ENCODE peak calls at places on chromosomes 1 and 21, in four cellular contexts. P, A, L and I are unnamed samples.

GRCh38 chr1:71492298-71493041 is 411.6 kb upstream of the ZRANB2 start:
- DNase-seq in A (no peak), P (no peak), L (no peak), I (no peak)

GRCh38 chr21:42703936-42704335 is 50.5 kb downstream of the PDE9A start:
- DNase-seq in L (no peak), A (no peak), P (no peak), I (no peak)

GRCh38 chr1:92543131-92544055 is 56.7 kb upstream of the GFI1 start:
- DNase-seq in A (no peak), P (no peak), L (no peak), I (no peak)

GRCh38 chr1:157968503-157968902 is 24.9 kb upstream of the KIRREL1 start:
- DNase-seq in P (no peak), A (peak; percentile 57), L (no peak), I (no peak)

GRCh38 chr1:119767486-119767885 is 1.2 kb downstream of the HMGCS2 start:
- DNase-seq in A (no peak), P (no peak), L (no peak), I (no peak)

GRCh38 chr1:245338485-245338877 is 183.7 kb downstream of the KIF26B start:
- DNase-seq in A (no peak), P (no peak), L (no peak), I (no peak)

GRCh38 chr1:5297199-5297877 is 642.9 kb downstream of the AJAP1 start:
- DNase-seq in A (no peak), P (no peak), L (no peak), I (no peak)

GRCh38 chr1:203200059-203200553 is 13.6 kb upstream of the CHI3L1 start:
- DNase-seq in A (peak; percentile 78), L (no peak), P (peak; percentile 17), I (no peak)

GRCh38 chr1:35377553-35377952 is 109.0 kb downstream of the ZMYM4 start:
- DNase-seq in L (no peak), P (no peak), A (no peak), I (no peak)

GRCh38 chr1:41540886-41541591 is 56.6 kb upstream of the EDN2 start:
- DNase-seq in A (no peak), P (no peak), L (no peak), I (no peak)

GRCh38 chr21:44846485-44847260 is 26.8 kb downstream of the PTTG1IP start:
- DNase-seq in P (peak; percentile 74), A (peak; percentile 44), L (no peak), I (no peak)

GRCh38 chr1:1954831-1955441 is 35.9 kb upstream of the TMEM52 start:
- DNase-seq in A (no peak), L (no peak), P (no peak), I (no peak)

GRCh38 chr1:66266756-66267155 is 267.2 kb upstream of the SGIP1 start:
- DNase-seq in A (peak; percentile 52), L (no peak), P (no peak), I (no peak)

GRCh38 chr1:94633051-94633450 is 91.5 kb upstream of the F3 start:
- DNase-seq in P (no peak), L (no peak), A (peak; percentile 78), I (no peak)

GRCh38 chr1:161273402-161273801 is 14.9 kb downstream of the PCP4L1 start:
- DNase-seq in P (no peak), L (no peak), A (no peak), I (no peak)

GRCh38 chr1:107680579-107680985 is 284.4 kb downstream of the VAV3 start:
- DNase-seq in P (no peak), A (no peak), L (no peak), I (no peak)

GRCh38 chr1:221672160-221672762 is 69.6 kb downstream of the DUSP10 start:
- DNase-seq in P (no peak), A (peak; percentile 21), L (no peak), I (no peak)

GRCh38 chr21:7951854-7952519 is 2569.4 kb upstream of the TPTE start:
- DNase-seq in A (peak; percentile 11), L (no peak), P (no peak), I (no peak)

GRCh38 chr21:42089093-42089631 is 18.0 kb downstream of the UMODL1 start:
- DNase-seq in P (no peak), A (no peak), L (no peak), I (no peak)

GRCh38 chr21:38333290-38334272 is 76.8 kb downstream of the KCNJ15 start:
- DNase-seq in P (no peak), A (peak; percentile 28), L (no peak), I (no peak)

GRCh38 chr1:7015022-7015421 is 229.8 kb downstream of the CAMTA1 start:
- DNase-seq in L (no peak), A (no peak), P (no peak), I (no peak)

GRCh38 chr1:15410223-15410883 is 665 bp downstream of the EFHD2 start:
- DNase-seq in L (no peak), A (no peak), P (no peak), I (no peak)

GRCh38 chr1:25520446-25521061 is 22.9 kb upstream of the LDLRAP1 start:
- DNase-seq in P (peak; percentile 71), L (peak; percentile 15), A (peak; percentile 56), I (no peak)

GRCh38 chr1:200625381-200625824 is 4.9 kb upstream of the KIF14 start:
- DNase-seq in P (no peak), A (no peak), L (no peak), I (no peak)

GRCh38 chr1:65068202-65069011 is 79.6 kb upstream of the AK4 start:
- DNase-seq in P (peak; percentile 22), L (no peak), A (peak; percentile 22), I (no peak)

GRCh38 chr1:10710489-10710888 is 86.0 kb downstream of the CASZ1 start:
- DNase-seq in L (no peak), P (no peak), A (no peak), I (peak; percentile 56)

GRCh38 chr1:22508991-22509390 is 54.3 kb upstream of the EPHA8 start:
- DNase-seq in L (no peak), A (no peak), P (peak; percentile 46), I (no peak)

GRCh38 chr1:981491-981954 is 370 bp downstream of the PERM1 start:
- DNase-seq in L (no peak), A (no peak), P (no peak), I (no peak)